ENCODE peak calls at places on chromosome 4, in ten cellular contexts. One of them, this sample, is unnamed.

GRCh38 chr4:123083612-123084011 is 161.2 kb upstream of the NUDT6 start:
- DNase-seq in HCT116: no peak
- DNase-seq in fibroblast of the aortic adventitia: no peak
- DNase-seq in sigmoid colon: no peak
- DNase-seq in chondrocyte: no peak
- DNase-seq in PC-3: no peak
- DNase-seq in ovary: no peak
- DNase-seq in right atrium auricular region: no peak
- DNase-seq in epithelial cell of esophagus: no peak
- DNase-seq in endothelial cell: no peak
- DNase-seq in this sample: no peak

GRCh38 chr4:7691992-7692391 is 247.7 kb downstream of the AFAP1 start:
- DNase-seq in HCT116: no peak
- DNase-seq in fibroblast of the aortic adventitia: no peak
- DNase-seq in sigmoid colon: no peak
- DNase-seq in chondrocyte: peak
- DNase-seq in PC-3: no peak
- DNase-seq in ovary: peak
- DNase-seq in right atrium auricular region: no peak
- DNase-seq in epithelial cell of esophagus: no peak
- DNase-seq in endothelial cell: no peak
- DNase-seq in this sample: no peak

GRCh38 chr4:102343964-102344519 is 1.2 kb downstream of the SLC39A8 start:
- DNase-seq in HCT116: peak
- DNase-seq in fibroblast of the aortic adventitia: peak
- DNase-seq in sigmoid colon: peak
- DNase-seq in chondrocyte: no peak
- DNase-seq in PC-3: peak
- DNase-seq in ovary: no peak
- DNase-seq in right atrium auricular region: peak
- DNase-seq in epithelial cell of esophagus: peak
- DNase-seq in endothelial cell: no peak
- DNase-seq in this sample: no peak

GRCh38 chr4:165379662-165380061 is 854 bp downstream of the CPE start:
- DNase-seq in HCT116: no peak
- DNase-seq in fibroblast of the aortic adventitia: peak
- DNase-seq in sigmoid colon: no peak
- DNase-seq in chondrocyte: no peak
- DNase-seq in PC-3: no peak
- DNase-seq in ovary: no peak
- DNase-seq in right atrium auricular region: no peak
- DNase-seq in epithelial cell of esophagus: no peak
- DNase-seq in endothelial cell: no peak
- DNase-seq in this sample: peak

GRCh38 chr4:142595222-142595871 is 250.8 kb downstream of the INPP4B start:
- DNase-seq in HCT116: no peak
- DNase-seq in fibroblast of the aortic adventitia: no peak
- DNase-seq in sigmoid colon: no peak
- DNase-seq in chondrocyte: no peak
- DNase-seq in PC-3: peak
- DNase-seq in ovary: no peak
- DNase-seq in right atrium auricular region: no peak
- DNase-seq in epithelial cell of esophagus: no peak
- DNase-seq in endothelial cell: no peak
- DNase-seq in this sample: no peak

GRCh38 chr4:184265566-184266351 is 48.1 kb upstream of the ENPP6 start:
- DNase-seq in HCT116: peak
- DNase-seq in fibroblast of the aortic adventitia: peak
- DNase-seq in sigmoid colon: no peak
- DNase-seq in chondrocyte: no peak
- DNase-seq in PC-3: peak
- DNase-seq in ovary: no peak
- DNase-seq in right atrium auricular region: peak
- DNase-seq in epithelial cell of esophagus: peak
- DNase-seq in endothelial cell: peak
- DNase-seq in this sample: no peak

GRCh38 chr4:93960916-93961315 is 132.4 kb downstream of the ATOH1 start:
- DNase-seq in HCT116: no peak
- DNase-seq in fibroblast of the aortic adventitia: no peak
- DNase-seq in sigmoid colon: no peak
- DNase-seq in chondrocyte: no peak
- DNase-seq in PC-3: no peak
- DNase-seq in ovary: no peak
- DNase-seq in right atrium auricular region: no peak
- DNase-seq in epithelial cell of esophagus: no peak
- DNase-seq in endothelial cell: no peak
- DNase-seq in this sample: no peak

GRCh38 chr4:55409468-55410171 is 13.9 kb downstream of the TMEM165 start:
- DNase-seq in HCT116: no peak
- DNase-seq in fibroblast of the aortic adventitia: peak
- DNase-seq in sigmoid colon: no peak
- DNase-seq in chondrocyte: no peak
- DNase-seq in PC-3: no peak
- DNase-seq in ovary: no peak
- DNase-seq in right atrium auricular region: no peak
- DNase-seq in epithelial cell of esophagus: no peak
- DNase-seq in endothelial cell: no peak
- DNase-seq in this sample: no peak

GRCh38 chr4:112210777-112211176 is 20.8 kb upstream of the AP1AR start:
- DNase-seq in HCT116: no peak
- DNase-seq in fibroblast of the aortic adventitia: no peak
- DNase-seq in sigmoid colon: no peak
- DNase-seq in chondrocyte: no peak
- DNase-seq in PC-3: no peak
- DNase-seq in ovary: no peak
- DNase-seq in right atrium auricular region: no peak
- DNase-seq in epithelial cell of esophagus: no peak
- DNase-seq in endothelial cell: no peak
- DNase-seq in this sample: no peak

GRCh38 chr4:112213850-112214249 is 17.7 kb upstream of the AP1AR start:
- DNase-seq in HCT116: no peak
- DNase-seq in fibroblast of the aortic adventitia: peak
- DNase-seq in sigmoid colon: no peak
- DNase-seq in chondrocyte: no peak
- DNase-seq in PC-3: no peak
- DNase-seq in ovary: no peak
- DNase-seq in right atrium auricular region: no peak
- DNase-seq in epithelial cell of esophagus: peak
- DNase-seq in endothelial cell: no peak
- DNase-seq in this sample: no peak

GRCh38 chr4:112213091-112213490 is 18.5 kb upstream of the AP1AR start:
- DNase-seq in HCT116: no peak
- DNase-seq in fibroblast of the aortic adventitia: no peak
- DNase-seq in sigmoid colon: no peak
- DNase-seq in chondrocyte: no peak
- DNase-seq in PC-3: no peak
- DNase-seq in ovary: no peak
- DNase-seq in right atrium auricular region: no peak
- DNase-seq in epithelial cell of esophagus: peak
- DNase-seq in endothelial cell: no peak
- DNase-seq in this sample: no peak

GRCh38 chr4:112219826-112220366 is 11.7 kb upstream of the AP1AR start:
- DNase-seq in HCT116: no peak
- DNase-seq in fibroblast of the aortic adventitia: no peak
- DNase-seq in sigmoid colon: no peak
- DNase-seq in chondrocyte: no peak
- DNase-seq in PC-3: no peak
- DNase-seq in ovary: no peak
- DNase-seq in right atrium auricular region: no peak
- DNase-seq in epithelial cell of esophagus: no peak
- DNase-seq in endothelial cell: no peak
- DNase-seq in this sample: no peak

DNA sequence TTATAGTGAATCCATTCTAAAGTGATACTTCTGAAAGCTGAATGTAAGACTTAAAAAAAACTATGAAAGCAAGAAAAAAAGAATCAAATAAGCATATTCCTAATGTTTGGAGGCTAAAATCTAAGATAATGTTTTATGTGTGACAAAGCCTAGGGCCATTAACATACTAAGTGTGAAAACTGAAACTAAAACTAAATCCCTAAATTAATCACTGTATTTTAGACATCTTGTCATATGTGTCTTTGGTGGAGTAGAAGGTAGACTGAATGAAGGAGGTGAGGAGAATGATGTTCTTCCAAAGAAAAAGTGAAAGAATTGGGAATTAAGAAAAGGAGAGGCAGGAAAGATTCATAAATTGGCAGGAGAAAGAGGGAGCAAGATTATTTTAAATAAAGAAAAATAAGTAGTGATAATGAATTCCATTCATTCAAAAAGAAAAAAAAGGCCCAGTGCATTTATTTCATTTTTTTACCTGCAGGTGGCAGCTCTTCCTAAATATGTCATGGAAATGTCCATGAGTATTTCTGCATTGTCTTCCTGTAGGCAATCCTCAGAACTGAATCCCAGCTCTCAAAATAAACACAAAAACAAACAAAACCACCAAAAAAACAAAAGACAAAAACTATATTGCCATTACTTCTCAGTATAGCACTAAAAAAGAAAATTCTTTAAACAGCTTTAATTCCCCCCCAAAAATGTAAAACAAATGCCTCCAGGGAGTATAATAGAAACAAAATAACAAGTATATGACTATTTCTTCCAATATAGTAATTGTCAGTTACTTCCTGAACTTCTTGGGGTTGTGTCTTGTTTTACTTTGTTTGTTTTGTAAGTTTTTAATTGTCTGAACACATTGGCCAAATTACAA is 17.0 kb upstream of the AP1AR start:
- DNase-seq in HCT116: peak
- DNase-seq in fibroblast of the aortic adventitia: peak
- DNase-seq in sigmoid colon: no peak
- DNase-seq in chondrocyte: no peak
- DNase-seq in PC-3: peak
- DNase-seq in ovary: no peak
- DNase-seq in right atrium auricular region: no peak
- DNase-seq in epithelial cell of esophagus: peak
- DNase-seq in endothelial cell: no peak
- DNase-seq in this sample: no peak
- TF ChIP-seq CTCF in HCT116: peak
- TF ChIP-seq CTCF in fibroblast of the aortic adventitia: peak
- TF ChIP-seq CTCF in sigmoid colon: peak
- TF ChIP-seq CTCF in chondrocyte: peak
- TF ChIP-seq CTCF in PC-3: peak
- TF ChIP-seq CTCF in ovary: peak
- TF ChIP-seq CTCF in right atrium auricular region: peak
- TF ChIP-seq CTCF in epithelial cell of esophagus: peak
- TF ChIP-seq CTCF in endothelial cell: no peak
- TF ChIP-seq CTCF in this sample: peak

DNA sequence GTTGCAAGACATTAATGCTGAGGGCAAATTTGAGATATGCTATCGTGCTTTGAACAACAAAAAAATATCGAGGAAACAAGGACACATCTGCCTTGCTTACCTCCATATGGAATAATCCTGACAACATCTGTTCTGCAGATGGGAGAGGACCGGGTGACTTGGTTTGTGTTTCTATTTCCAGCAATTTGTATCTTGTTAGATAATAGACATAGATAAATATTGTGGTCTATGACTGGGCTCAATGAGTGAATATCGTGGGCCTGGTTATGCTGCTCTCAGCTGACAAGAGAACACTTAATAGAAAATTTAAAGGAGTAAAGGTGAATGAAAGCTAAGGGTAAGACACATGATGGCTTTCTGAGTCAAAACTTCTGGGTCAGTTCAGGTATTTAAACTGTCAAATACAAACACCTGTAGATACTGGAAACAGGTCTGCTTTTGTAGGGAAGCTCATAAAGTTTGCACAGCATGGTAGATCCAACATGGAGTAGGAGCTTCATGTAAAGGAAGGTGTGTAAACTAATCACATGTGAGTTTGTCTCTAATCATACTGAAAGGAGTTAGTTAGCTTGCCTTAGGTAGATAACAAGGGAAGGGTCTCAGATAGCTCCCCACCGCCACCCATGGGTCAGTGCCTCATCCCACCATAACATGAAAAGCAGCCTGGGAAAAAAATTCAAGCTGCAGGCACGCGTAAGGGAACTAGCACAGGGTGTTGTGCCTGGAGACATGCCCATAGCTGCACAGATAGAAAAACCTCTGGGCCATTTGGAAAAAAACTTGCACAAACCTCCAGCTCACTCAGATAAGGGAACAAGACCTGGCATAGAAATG is 904.1 kb upstream of the EPHA5 start:
- DNase-seq in HCT116: no peak
- DNase-seq in fibroblast of the aortic adventitia: peak
- DNase-seq in sigmoid colon: no peak
- DNase-seq in chondrocyte: no peak
- DNase-seq in PC-3: peak
- DNase-seq in ovary: no peak
- DNase-seq in right atrium auricular region: no peak
- DNase-seq in epithelial cell of esophagus: no peak
- DNase-seq in endothelial cell: no peak
- DNase-seq in this sample: no peak
- TF ChIP-seq CTCF in HCT116: no peak
- TF ChIP-seq CTCF in fibroblast of the aortic adventitia: no peak
- TF ChIP-seq CTCF in sigmoid colon: no peak
- TF ChIP-seq CTCF in chondrocyte: no peak
- TF ChIP-seq CTCF in PC-3: no peak
- TF ChIP-seq CTCF in ovary: no peak
- TF ChIP-seq CTCF in right atrium auricular region: no peak
- TF ChIP-seq CTCF in epithelial cell of esophagus: no peak
- TF ChIP-seq CTCF in endothelial cell: no peak
- TF ChIP-seq CTCF in this sample: no peak

GRCh38 chr4:167020410-167020809 is 213.9 kb downstream of the SPOCK3 start:
- DNase-seq in HCT116: no peak
- DNase-seq in fibroblast of the aortic adventitia: peak
- DNase-seq in sigmoid colon: no peak
- DNase-seq in chondrocyte: no peak
- DNase-seq in PC-3: peak
- DNase-seq in ovary: no peak
- DNase-seq in right atrium auricular region: no peak
- DNase-seq in epithelial cell of esophagus: peak
- DNase-seq in endothelial cell: peak
- DNase-seq in this sample: no peak

DNA sequence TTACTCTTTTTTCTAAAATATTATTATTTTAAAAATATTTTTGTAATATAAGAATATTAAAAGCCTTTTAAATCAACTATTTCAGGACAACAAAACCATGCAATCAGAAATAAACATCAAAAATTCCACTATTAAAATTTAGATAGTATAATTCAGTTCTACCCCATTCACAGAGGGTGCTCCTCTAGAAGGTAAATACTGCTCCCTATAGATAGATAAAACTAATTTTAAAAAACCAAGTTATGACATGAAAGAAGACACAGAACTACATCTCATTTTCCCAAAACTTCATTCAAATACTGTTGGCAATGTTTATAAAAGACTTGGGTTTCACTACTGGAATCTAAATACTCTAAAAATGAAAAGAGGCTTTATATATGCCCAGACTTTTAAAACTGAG is 219.3 kb downstream of the SPOCK3 start:
- DNase-seq in HCT116: no peak
- DNase-seq in fibroblast of the aortic adventitia: no peak
- DNase-seq in sigmoid colon: no peak
- DNase-seq in chondrocyte: no peak
- DNase-seq in PC-3: no peak
- DNase-seq in ovary: no peak
- DNase-seq in right atrium auricular region: no peak
- DNase-seq in epithelial cell of esophagus: no peak
- DNase-seq in endothelial cell: no peak
- DNase-seq in this sample: no peak
- TF ChIP-seq CTCF in HCT116: no peak
- TF ChIP-seq CTCF in fibroblast of the aortic adventitia: no peak
- TF ChIP-seq CTCF in sigmoid colon: no peak
- TF ChIP-seq CTCF in chondrocyte: no peak
- TF ChIP-seq CTCF in PC-3: peak
- TF ChIP-seq CTCF in ovary: no peak
- TF ChIP-seq CTCF in right atrium auricular region: no peak
- TF ChIP-seq CTCF in epithelial cell of esophagus: no peak
- TF ChIP-seq CTCF in endothelial cell: no peak
- TF ChIP-seq CTCF in this sample: no peak

DNA sequence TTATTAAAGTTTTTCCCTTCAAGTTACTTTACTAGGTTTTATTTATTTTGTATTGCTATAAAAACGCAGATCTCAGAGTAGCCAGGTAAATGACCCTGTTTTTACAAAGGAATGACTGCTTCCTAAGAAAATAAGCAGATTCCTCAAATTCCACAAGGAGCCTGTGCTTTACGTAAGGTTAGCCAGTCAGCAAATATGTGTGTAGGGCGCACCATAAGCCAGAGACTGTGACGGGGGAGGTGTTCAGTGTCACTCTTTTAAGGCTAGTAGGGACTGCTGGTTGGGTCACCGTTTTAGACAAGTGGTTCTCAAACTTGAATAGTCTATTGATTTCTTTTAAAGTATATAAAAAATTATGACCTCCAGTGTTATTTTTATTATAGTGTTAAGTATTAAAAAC is 119.9 kb downstream of the ANK2 start:
- DNase-seq in HCT116: no peak
- DNase-seq in fibroblast of the aortic adventitia: no peak
- DNase-seq in sigmoid colon: no peak
- DNase-seq in chondrocyte: no peak
- DNase-seq in PC-3: peak
- DNase-seq in ovary: no peak
- DNase-seq in right atrium auricular region: no peak
- DNase-seq in epithelial cell of esophagus: no peak
- DNase-seq in endothelial cell: no peak
- DNase-seq in this sample: no peak
- TF ChIP-seq CTCF in HCT116: no peak
- TF ChIP-seq CTCF in fibroblast of the aortic adventitia: no peak
- TF ChIP-seq CTCF in sigmoid colon: no peak
- TF ChIP-seq CTCF in chondrocyte: no peak
- TF ChIP-seq CTCF in PC-3: no peak
- TF ChIP-seq CTCF in ovary: no peak
- TF ChIP-seq CTCF in right atrium auricular region: no peak
- TF ChIP-seq CTCF in epithelial cell of esophagus: no peak
- TF ChIP-seq CTCF in endothelial cell: no peak
- TF ChIP-seq CTCF in this sample: no peak